ENCODE peak calls at places on chromosomes 7 and 10, in ten cellular contexts. C is endothelial cell, Z is pancreas, F is WTC11, J is mesothelial cell of epicardium, L is Peyer's patch, M is tibial nerve, O is BJ, V is activated B cell treated with CpG ODN at 0.5 μM for 24 hours, U is heart left ventricle. N is an unnamed sample.
A peak's percentile ranks its signal among the peaks of the same experiment; 100 is the strongest.

GRCh38 chr10:80211786-80212185 is 6.4 kb upstream of the ANXA11 start:
- DNase-seq in C (no peak), Z (no peak), F (no peak), J (no peak), L (no peak), M (no peak), O (no peak), V (no peak), U (no peak), N (no peak)

GRCh38 chr7:142345817-142346216 is 88.0 kb upstream of the PRSS58 start:
- DNase-seq in C (no peak), Z (no peak), F (no peak), J (no peak), L (no peak), M (no peak), O (no peak), V (no peak), U (no peak), N (no peak)

GRCh38 chr7:106486331-106486730 is 174.6 kb downstream of the CCDC71L start:
- DNase-seq in C (no peak), Z (no peak), F (no peak), J (no peak), L (no peak), M (no peak), O (peak; percentile 59), V (no peak), U (no peak), N (peak; percentile 61)

GRCh38 chr7:41256186-41256945 is 446.5 kb downstream of the INHBA start:
- DNase-seq in C (no peak), Z (no peak), F (no peak), J (no peak), L (no peak), M (no peak), O (no peak), V (no peak), U (no peak), N (no peak)

GRCh38 chr7:51102828-51103227 is 213.8 kb downstream of the COBL start:
- DNase-seq in C (no peak), Z (no peak), F (no peak), J (no peak), L (no peak), M (no peak), O (no peak), V (no peak), U (no peak), N (no peak)

GRCh38 chr7:149043936-149044335 is 15.6 kb upstream of the PDIA4 start:
- DNase-seq in C (no peak), Z (no peak), F (no peak), J (no peak), L (no peak), M (no peak), O (no peak), V (no peak), U (no peak), N (no peak)

GRCh38 chr10:29435809-29436501 is 147.1 kb downstream of the LYZL1 start:
- DNase-seq in C (no peak), Z (no peak), F (no peak), J (no peak), L (no peak), M (no peak), O (peak; percentile 39), V (no peak), U (no peak), N (peak; percentile 33)

GRCh38 chr7:140506788-140507464 is 27.6 kb upstream of the MKRN1 start:
- DNase-seq in C (no peak), Z (peak; percentile 31), F (no peak), J (no peak), L (no peak), M (no peak), O (peak; percentile 13), V (no peak), U (peak; percentile 83), N (peak; percentile 48)

GRCh38 chr10:102629661-102630614 is 14.3 kb upstream of the TRIM8 start:
- DNase-seq in C (peak; percentile 49), Z (no peak), F (peak; percentile 67), J (no peak), L (no peak), M (no peak), O (peak; percentile 64), V (no peak), U (peak; percentile 38), N (peak; percentile 55)

GRCh38 chr10:102627446-102628293 is 16.6 kb upstream of the TRIM8 start:
- DNase-seq in C (peak; percentile 49), Z (no peak), F (peak; percentile 73), J (no peak), L (no peak), M (no peak), O (no peak), V (no peak), U (peak; percentile 65), N (no peak)

GRCh38 chr10:102627141-102627445 is 17.2 kb upstream of the TRIM8 start:
- DNase-seq in C (no peak), Z (no peak), F (no peak), J (no peak), L (no peak), M (no peak), O (no peak), V (no peak), U (no peak), N (no peak)

GRCh38 chr10:102630663-102631062 is 13.6 kb upstream of the TRIM8 start:
- DNase-seq in C (no peak), Z (no peak), F (no peak), J (no peak), L (no peak), M (no peak), O (no peak), V (no peak), U (peak; percentile 13), N (no peak)

DNA sequence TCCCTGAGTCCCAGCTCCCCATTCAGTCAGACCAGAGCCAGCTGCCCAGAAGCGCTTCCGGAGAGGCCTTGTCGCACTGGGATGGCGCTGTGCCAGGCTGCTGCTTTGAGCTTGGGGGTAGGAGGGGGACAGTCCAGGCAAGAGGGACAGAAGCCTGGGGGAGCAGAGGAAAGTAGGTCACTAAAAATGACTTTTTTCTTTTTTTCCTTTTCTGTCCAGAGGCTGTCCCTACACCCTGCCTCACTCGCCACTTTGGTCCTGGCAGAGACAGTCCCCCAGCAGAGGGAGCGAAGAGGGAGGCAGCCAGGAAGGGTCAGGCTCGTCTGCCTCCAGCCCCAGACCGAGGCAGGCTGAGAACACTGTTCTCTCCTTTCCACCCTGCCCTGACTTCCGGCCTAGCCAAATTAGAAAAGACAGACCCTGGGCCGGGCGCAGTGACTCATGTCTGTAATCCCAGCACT is 15.8 kb upstream of the TRIM8 start:
- DNase-seq in C (no peak), Z (peak; percentile 70), F (no peak), J (no peak), L (no peak), M (no peak), O (no peak), V (no peak), U (peak; percentile 88), N (no peak)
- TF ChIP-seq CTCF in C (no peak), Z (no peak), F (no peak), J (no peak), L (no peak), M (peak; percentile 15), O (peak; percentile 11), V (no peak), U (no peak), N (no peak)

GRCh38 chr7:33979300-33979806 is 74.0 kb downstream of the BMPER start:
- DNase-seq in C (no peak), Z (no peak), F (no peak), J (no peak), L (no peak), M (no peak), O (no peak), V (no peak), U (no peak), N (no peak)

GRCh38 chr7:33981221-33981620 is 75.9 kb downstream of the BMPER start:
- DNase-seq in C (no peak), Z (no peak), F (no peak), J (no peak), L (no peak), M (no peak), O (no peak), V (no peak), U (no peak), N (no peak)

GRCh38 chr7:33981686-33982424 is 76.5 kb downstream of the BMPER start:
- DNase-seq in C (no peak), Z (no peak), F (no peak), J (no peak), L (no peak), M (no peak), O (no peak), V (no peak), U (no peak), N (peak; percentile 71)

GRCh38 chr7:33979807-33980355 is 74.5 kb downstream of the BMPER start:
- DNase-seq in C (no peak), Z (no peak), F (no peak), J (no peak), L (no peak), M (no peak), O (peak; percentile 93), V (no peak), U (no peak), N (peak; percentile 93)

DNA sequence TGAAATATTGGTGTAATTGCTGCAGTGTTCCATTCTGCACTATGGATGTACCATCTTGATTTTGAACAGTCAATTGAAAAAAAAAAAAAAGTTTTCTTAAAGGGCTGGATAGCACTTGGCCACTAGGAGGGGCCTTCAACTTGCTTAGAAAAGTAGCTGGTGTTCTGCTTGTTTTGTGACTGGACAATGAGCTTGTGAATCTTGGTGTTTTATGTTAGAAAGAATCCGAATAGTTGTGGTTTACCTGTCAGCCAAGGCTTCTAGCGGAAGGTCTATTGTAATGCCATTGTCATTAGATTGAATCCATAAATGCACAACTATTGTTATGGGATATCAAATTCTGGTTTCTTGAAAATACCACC is 77.1 kb downstream of the BMPER start:
- DNase-seq in C (no peak), Z (no peak), F (no peak), J (no peak), L (no peak), M (no peak), O (no peak), V (no peak), U (no peak), N (no peak)
- TF ChIP-seq CTCF in C (peak; percentile 54), Z (no peak), F (peak; percentile 42), J (peak; percentile 14), L (peak; percentile 14), M (peak; percentile 32), O (peak; percentile 70), V (no peak), U (no peak), N (peak; percentile 74)

GRCh38 chr10:97445722-97446639 is at the start of the genes EXOSC1 and ZDHHC16:
- DNase-seq in C (peak; percentile 86), Z (peak; percentile 85), F (peak; percentile 95), J (peak; percentile 87), L (peak; percentile 97), M (peak; percentile 79), O (peak; percentile 90), V (peak; percentile 80), U (peak; percentile 93), N (peak; percentile 87)
- TF ChIP-seq CTCF in C (no peak), Z (no peak), F (no peak), J (no peak), L (no peak), M (peak; percentile 33), O (peak; percentile 30), V (no peak), U (no peak), N (no peak)

GRCh38 chr10:95241533-95241932 is 47.5 kb downstream of the ACSM6 start:
- DNase-seq in C (no peak), Z (no peak), F (no peak), J (no peak), L (no peak), M (no peak), O (no peak), V (no peak), U (peak; percentile 51), N (no peak)

GRCh38 chr10:95244152-95244551 is 46.7 kb downstream of the PDLIM1 start:
- DNase-seq in C (no peak), Z (no peak), F (no peak), J (no peak), L (no peak), M (no peak), O (no peak), V (no peak), U (no peak), N (no peak)

GRCh38 chr10:95242581-95243317 is 48.1 kb downstream of the PDLIM1 start:
- DNase-seq in C (peak; percentile 68), Z (no peak), F (peak; percentile 61), J (no peak), L (no peak), M (no peak), O (no peak), V (no peak), U (no peak), N (peak; percentile 32)

GRCh38 chr10:95245425-95246055 is 45.3 kb downstream of the PDLIM1 start:
- DNase-seq in C (no peak), Z (no peak), F (no peak), J (no peak), L (no peak), M (no peak), O (no peak), V (no peak), U (no peak), N (no peak)

DNA sequence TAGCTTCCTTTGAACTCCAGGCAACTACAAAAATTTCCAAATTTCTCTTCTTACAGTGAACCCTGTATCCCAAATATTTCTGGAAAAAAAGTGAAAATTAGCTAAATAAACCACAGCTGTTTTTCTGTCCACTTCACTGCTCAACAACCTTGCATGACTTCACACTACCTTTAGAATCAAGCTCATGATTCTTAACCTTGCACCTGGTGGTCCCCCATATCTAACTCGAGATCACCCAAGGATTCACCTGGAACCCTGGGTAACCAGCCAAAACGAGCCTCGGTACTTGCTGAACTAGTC is 47.5 kb downstream of the PDLIM1 start:
- DNase-seq in C (no peak), Z (no peak), F (no peak), J (no peak), L (no peak), M (no peak), O (no peak), V (no peak), U (no peak), N (no peak)
- TF ChIP-seq CTCF in C (no peak), Z (no peak), F (no peak), J (no peak), L (no peak), M (no peak), O (no peak), V (no peak), U (no peak), N (no peak)

N was measured in AG09309.